ENCODE peak calls at places on chromosomes 13 and 19, in nine cellular contexts. V is activated T-helper 1 cell treated with anti-CD3 and anti-CD28 coated beads, Interleukin-2, amount 50 U/mL, for 16 hours; J is G401; Y is stimulated activated CD4-positive, alpha-beta T cell treated with anti-CD3 and anti-CD28 coated beads, TNF-alpha, amount 100 ng/mL, for 4 hours; G is fibroblast of pulmonary artery; L is CD4-positive, CD25-positive, alpha-beta regulatory T cell; S is fibroblast of lung; Q is T-helper 9 cell; U is testis. W is an unnamed sample.

GRCh38 chr19:23817519-23817918 is 58.8 kb upstream of the ZNF681 start:
- DNase-seq in Q (peak), U (peak), G (peak), V (peak), L (peak), Y (no peak), S (peak), J (peak), W (no peak)

GRCh38 chr19:48385461-48386087 is 5.8 kb downstream of the KDELR1 start:
- DNase-seq in S (no peak), V (no peak), J (no peak), G (no peak), U (no peak), L (no peak), Y (no peak), Q (no peak), W (no peak)

GRCh38 chr13:52455677-52456041 is 381 bp downstream of the CKAP2 start:
- DNase-seq in Y (peak), J (peak), Q (peak), G (peak), U (peak), L (peak), V (peak), S (peak), W (peak)

GRCh38 chr13:49288458-49288857 is 40.7 kb downstream of the CDADC1 start:
- DNase-seq in S (no peak), G (no peak), Y (no peak), V (no peak), U (no peak), J (no peak), Q (no peak), L (no peak), W (no peak)

GRCh38 chr19:5851302-5851701 is at the start of gene FUT3:
- DNase-seq in Y (no peak), U (no peak), G (no peak), Q (no peak), S (no peak), L (no peak), J (no peak), V (no peak), W (no peak)

GRCh38 chr13:110107568-110108347 is 199.2 kb downstream of the COL4A1 start:
- DNase-seq in J (no peak), S (no peak), V (no peak), Y (no peak), G (no peak), L (no peak), U (no peak), Q (no peak), W (no peak)

GRCh38 chr13:74024314-74024713 is 109.9 kb downstream of the KLF12 start:
- DNase-seq in S (no peak), L (no peak), V (no peak), Y (no peak), G (no peak), Q (no peak), U (no peak), J (no peak), W (no peak)

GRCh38 chr13:43434185-43434584 is 352.6 kb downstream of the ENOX1 start:
- DNase-seq in Q (no peak), U (no peak), J (no peak), S (no peak), L (no peak), Y (no peak), G (no peak), V (no peak), W (no peak)

GRCh38 chr13:98451676-98452105 is 125.2 kb downstream of the STK24 start:
- DNase-seq in J (peak), G (peak), L (no peak), Q (no peak), S (peak), V (no peak), U (no peak), Y (no peak), W (no peak)

GRCh38 chr13:29162638-29163037 is 342.5 kb downstream of the MTUS2 start:
- DNase-seq in V (no peak), G (no peak), Q (no peak), Y (no peak), J (no peak), S (peak), L (no peak), U (no peak), W (no peak)

GRCh38 chr19:19758164-19758563 is 25.3 kb upstream of the ZNF14 start:
- DNase-seq in J (no peak), S (no peak), U (no peak), G (no peak), Q (no peak), Y (no peak), V (no peak), L (no peak), W (no peak)

GRCh38 chr19:13887529-13887928 is 10.6 kb downstream of the NANOS3 start:
- DNase-seq in J (no peak), Y (no peak), V (no peak), S (no peak), L (no peak), G (peak), U (no peak), Q (no peak), W (no peak)

GRCh38 chr19:41758846-41759245 is 3.5 kb downstream of the CEACAM6 start:
- DNase-seq in V (no peak), G (no peak), J (peak), S (no peak), Y (no peak), Q (no peak), L (no peak), U (no peak), W (no peak)

GRCh38 chr13:41004875-41005693 is 14.0 kb downstream of the ELF1 start:
- DNase-seq in S (no peak), U (no peak), J (no peak), Q (no peak), L (no peak), Y (no peak), G (peak), V (no peak), W (no peak)

GRCh38 chr19:30653646-30654386 is 281.6 kb downstream of the ZNF536 start:
- DNase-seq in V (no peak), G (no peak), S (no peak), Y (no peak), Q (no peak), L (no peak), J (no peak), U (no peak), W (no peak)

GRCh38 chr19:9791552-9792181 is 23.1 kb upstream of the ZNF846 start:
- DNase-seq in G (peak), Q (peak), S (peak), U (peak), L (peak), J (peak), V (peak), Y (peak), W (peak)

GRCh38 chr19:50255115-50255514 is 51.7 kb downstream of the MYH14 start:
- DNase-seq in G (no peak), L (no peak), U (no peak), V (no peak), J (no peak), S (no peak), Y (no peak), Q (no peak), W (no peak)

GRCh38 chr13:110103479-110103878 is 203.5 kb downstream of the COL4A1 start:
- DNase-seq in Q (no peak), J (no peak), V (no peak), S (peak), G (no peak), U (no peak), L (no peak), Y (no peak), W (no peak)

W was measured in GM12892.